ENCODE peak calls at places on chromosomes 16 and 17, in five cellular contexts. V is fibroblast of the aortic adventitia, M is heart right ventricle, G is RWPE1, Y is HCT116. X is an unnamed sample.

GRCh38 chr17:78272181-78272913 is 40.9 kb downstream of the TMEM235 start:
- DNase-seq in V (peak), M (no peak), G (peak), Y (no peak), X (peak)

GRCh38 chr17:8124350-8125195 is 667 bp upstream of the HES7 start:
- DNase-seq in V (peak), M (no peak), G (no peak), Y (no peak), X (peak)

GRCh38 chr16:50879873-50880695 is 138.2 kb downstream of the CYLD start:
- DNase-seq in V (no peak), M (no peak), G (no peak), Y (no peak), X (peak)

GRCh38 chr17:8326591-8327583 is 12.8 kb upstream of the ODF4 start:
- DNase-seq in V (peak), M (peak), G (no peak), Y (no peak), X (no peak)

GRCh38 chr16:66367968-66368891 is 1.7 kb downstream of the CDH5 start:
- DNase-seq in V (no peak), M (no peak), G (no peak), Y (no peak), X (no peak)

GRCh38 chr16:84465154-84465553 is 39.3 kb downstream of the MEAK7 start:
- DNase-seq in V (no peak), M (no peak), G (no peak), Y (no peak), X (no peak)

GRCh38 chr16:46607529-46607928 is 13.7 kb downstream of the SHCBP1 start:
- DNase-seq in V (peak), M (no peak), G (peak), Y (peak), X (peak)

GRCh38 chr17:19955099-19955498 is 22.5 kb downstream of the AKAP10 start:
- DNase-seq in V (no peak), M (no peak), G (no peak), Y (no peak), X (no peak)

GRCh38 chr16:30112197-30113030 is 923 bp downstream of the GDPD3 start:
- DNase-seq in V (peak), M (peak), G (no peak), Y (no peak), X (peak)

GRCh38 chr16:90077757-90078593 is 844 bp upstream of the PRDM7 start:
- DNase-seq in V (peak), M (no peak), G (no peak), Y (no peak), X (no peak)

GRCh38 chr17:75338335-75338734 is 49.1 kb upstream of the SLC25A19 start:
- DNase-seq in V (no peak), M (no peak), G (no peak), Y (no peak), X (no peak)

GRCh38 chr17:75575197-75575596 is 12.4 kb upstream of the MYO15B start:
- DNase-seq in V (no peak), M (no peak), G (no peak), Y (no peak), X (no peak)

GRCh38 chr16:53876811-53877210 is 172.9 kb downstream of the FTO start:
- DNase-seq in V (no peak), M (no peak), G (no peak), Y (no peak), X (no peak)

GRCh38 chr17:79017546-79017945 is 6.4 kb upstream of the C1QTNF1 start:
- DNase-seq in V (no peak), M (no peak), G (no peak), Y (no peak), X (no peak)

DNA sequence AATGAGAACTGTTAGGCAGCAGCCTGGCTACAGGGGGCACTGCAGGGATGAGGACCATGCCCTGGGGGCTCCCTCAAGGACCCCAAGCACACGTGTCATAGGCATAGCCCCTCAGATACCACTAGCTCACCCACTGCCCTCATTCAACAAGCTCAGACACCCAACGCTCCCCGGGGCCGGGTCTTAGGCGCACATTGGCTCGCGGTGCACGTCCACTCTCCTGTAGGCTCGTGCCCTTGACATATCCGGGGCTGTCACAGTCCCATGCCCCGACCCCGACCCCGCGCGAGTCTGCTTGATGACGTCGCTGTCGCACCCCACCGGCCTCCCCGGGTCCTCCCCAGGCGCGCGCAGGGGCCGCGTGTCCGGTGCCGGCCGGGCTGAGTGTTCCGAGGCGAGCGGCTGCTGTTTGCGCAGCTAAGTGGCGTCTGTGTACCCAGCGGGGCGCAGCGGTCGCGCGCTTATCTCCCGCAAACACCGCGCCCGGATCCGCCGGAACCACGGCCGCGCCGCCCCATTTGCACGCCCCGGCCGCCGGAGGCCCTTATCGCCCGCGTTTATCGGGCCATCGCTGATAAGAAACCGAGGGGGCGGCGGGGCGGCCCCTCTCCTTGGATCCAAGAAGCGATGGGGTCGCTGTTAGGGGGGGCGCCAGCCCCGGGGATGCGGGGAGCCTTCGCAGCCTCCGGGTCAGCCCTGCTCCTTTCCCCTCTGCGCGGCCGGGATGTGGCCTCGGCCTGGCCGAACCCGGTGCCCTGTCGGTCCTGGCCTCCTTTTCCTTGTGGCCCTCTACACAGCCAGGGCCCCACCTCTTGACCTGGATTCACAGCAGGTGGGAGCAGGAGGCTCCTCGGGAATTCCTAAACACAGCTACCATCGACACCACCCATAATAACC is 20.7 kb upstream of the NAGS start:
- DNase-seq in V (no peak), M (peak), G (no peak), Y (no peak), X (no peak)
- TF ChIP-seq CTCF in V (no peak), M (peak), G (no peak), Y (no peak), X (no peak)

DNA sequence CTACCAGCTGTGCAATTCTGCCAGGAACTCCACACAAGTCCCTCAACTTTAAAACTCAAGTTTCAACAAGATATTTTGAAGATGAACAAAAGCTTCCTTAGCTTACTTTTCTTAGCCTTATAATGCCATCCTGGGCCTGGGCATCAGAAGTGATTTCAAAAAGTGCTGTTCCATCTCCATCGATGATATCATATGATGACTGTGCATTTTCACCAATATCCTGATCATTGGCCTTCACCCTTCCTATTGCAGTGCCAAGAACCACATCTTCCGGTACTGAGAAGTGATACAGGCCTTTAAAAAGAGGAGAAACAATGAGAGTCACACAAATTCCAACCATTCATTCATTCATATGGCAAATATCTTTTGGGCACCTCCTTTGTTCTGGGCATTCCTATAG is 215.4 kb downstream of the CDH8 start:
- DNase-seq in V (no peak), M (no peak), G (no peak), Y (no peak), X (no peak)
- TF ChIP-seq CTCF in V (no peak), M (no peak), G (no peak), Y (no peak), X (no peak)

DNA sequence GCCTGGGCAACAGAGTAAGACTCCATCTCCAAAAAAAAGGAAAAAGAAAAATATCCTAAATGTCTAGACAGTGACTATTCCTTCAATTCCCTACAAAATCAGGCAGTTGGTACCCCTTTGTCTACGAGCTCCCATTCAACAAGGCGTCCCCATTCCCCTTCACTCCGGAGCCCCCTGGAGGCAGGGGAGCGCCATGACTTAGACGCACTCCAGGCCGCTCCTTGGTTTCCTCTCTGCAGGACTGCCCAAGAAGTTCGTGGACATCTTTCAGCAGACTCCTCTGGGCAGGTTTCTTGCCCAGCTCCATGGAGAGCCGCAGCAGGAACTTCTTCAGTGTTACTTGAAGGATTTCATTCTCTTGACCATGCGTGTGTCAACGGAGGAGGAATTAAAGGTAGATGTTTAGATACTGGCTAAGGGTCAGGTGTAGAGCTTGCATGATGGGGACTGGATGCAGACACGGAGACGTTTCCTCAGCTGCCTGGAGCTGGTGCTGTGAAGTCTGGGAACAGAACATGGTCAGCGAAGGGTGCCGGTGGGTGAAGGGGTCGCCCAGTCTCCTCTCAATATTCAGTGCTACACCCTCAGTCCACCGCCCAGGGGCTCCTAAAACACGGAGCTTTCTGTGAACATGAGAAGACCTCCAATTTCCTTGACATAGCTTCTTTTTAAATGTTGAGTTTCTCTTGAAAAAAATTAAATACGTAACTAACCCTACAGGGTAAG is 53.3 kb upstream of the ENDOV start:
- DNase-seq in V (no peak), M (no peak), G (peak), Y (no peak), X (peak)
- TF ChIP-seq CTCF in V (peak), M (peak), G (peak), Y (peak), X (peak)

GRCh38 chr17:1071103-1071825 is 74.3 kb downstream of the TIMM22 start:
- DNase-seq in V (no peak), M (no peak), G (no peak), Y (no peak), X (no peak)
- TF ChIP-seq CTCF in V (no peak), M (no peak), G (no peak), Y (no peak), X (no peak)

GRCh38 chr17:36674278-36674650 is 72.9 kb downstream of the MRM1 start:
- DNase-seq in V (no peak), M (no peak), G (no peak), Y (no peak), X (no peak)

GRCh38 chr17:36671144-36671543 is 69.8 kb downstream of the MRM1 start:
- DNase-seq in V (no peak), M (no peak), G (no peak), Y (no peak), X (no peak)

GRCh38 chr17:36673637-36674277 is 72.4 kb downstream of the MRM1 start:
- DNase-seq in V (no peak), M (no peak), G (no peak), Y (no peak), X (no peak)

GRCh38 chr17:36675250-36675649 is 73.9 kb downstream of the MRM1 start:
- DNase-seq in V (no peak), M (no peak), G (no peak), Y (no peak), X (no peak)

DNA sequence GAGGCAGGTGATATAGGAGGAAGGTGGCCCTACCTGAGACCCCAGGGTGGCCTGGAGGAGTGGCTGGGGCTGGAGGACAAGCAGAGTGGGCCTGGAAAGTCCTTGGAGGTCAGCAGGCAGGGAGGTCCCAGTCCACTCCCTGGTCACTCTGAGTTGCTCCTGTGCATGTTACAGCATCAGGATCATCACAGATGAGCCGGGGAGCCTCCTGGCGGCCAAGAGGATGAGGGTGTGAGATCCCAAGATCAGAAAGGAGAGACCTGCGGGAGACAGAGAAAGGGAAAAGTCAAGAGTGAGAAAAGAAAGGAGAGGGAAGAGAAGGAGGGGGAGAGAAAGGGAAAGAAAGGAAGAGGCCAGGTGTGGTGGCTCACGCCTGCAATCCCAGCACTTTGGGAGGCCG is 71.7 kb downstream of the MRM1 start:
- DNase-seq in V (no peak), M (no peak), G (no peak), Y (no peak), X (no peak)
- TF ChIP-seq CTCF in V (no peak), M (no peak), G (no peak), Y (no peak), X (no peak)

GRCh38 chr16:35906440-35906839 is 2447.0 kb downstream of the TP53TG3F start:
- DNase-seq in V (no peak), M (no peak), G (no peak), Y (no peak), X (no peak)

GRCh38 chr16:35909351-35909954 is 2450.0 kb downstream of the TP53TG3F start:
- DNase-seq in V (no peak), M (no peak), G (no peak), Y (no peak), X (no peak)

GRCh38 chr16:35910409-35910808 is 2451.0 kb downstream of the TP53TG3F start:
- DNase-seq in V (no peak), M (no peak), G (no peak), Y (no peak), X (no peak)

GRCh38 chr16:35908152-35908551 is 2448.7 kb downstream of the TP53TG3F start:
- DNase-seq in V (no peak), M (no peak), G (no peak), Y (no peak), X (no peak)

GRCh38 chr16:35908942-35909341 is 2449.5 kb downstream of the TP53TG3F start:
- DNase-seq in V (no peak), M (no peak), G (no peak), Y (peak), X (no peak)
- TF ChIP-seq CTCF in V (no peak), M (no peak), G (no peak), Y (peak), X (peak)

GRCh38 chr17:47745037-47745380 is 12.0 kb downstream of the TBX21 start:
- DNase-seq in V (no peak), M (no peak), G (no peak), Y (no peak), X (no peak)
- TF ChIP-seq CTCF in V (no peak), M (no peak), G (no peak), Y (no peak), X (no peak)

GRCh38 chr17:64488301-64488700 is 8.6 kb downstream of the POLG2 start:
- DNase-seq in V (no peak), M (no peak), G (no peak), Y (no peak), X (no peak)

GRCh38 chr17:64494121-64494520 is 2.7 kb downstream of the POLG2 start:
- DNase-seq in V (no peak), M (no peak), G (no peak), Y (no peak), X (no peak)

GRCh38 chr17:64491995-64492394 is 4.9 kb downstream of the POLG2 start:
- DNase-seq in V (no peak), M (no peak), G (no peak), Y (no peak), X (no peak)

GRCh38 chr17:64492481-64493109 is 4.3 kb downstream of the POLG2 start:
- DNase-seq in V (no peak), M (no peak), G (no peak), Y (no peak), X (peak)

GRCh38 chr17:64491034-64491860 is 5.6 kb downstream of the POLG2 start:
- DNase-seq in V (peak), M (no peak), G (no peak), Y (no peak), X (peak)
- TF ChIP-seq CTCF in V (peak), M (peak), G (peak), Y (peak), X (peak)

GRCh38 chr16:789451-789850 is 1.0 kb downstream of the CHTF18 start:
- DNase-seq in V (no peak), M (no peak), G (no peak), Y (no peak), X (no peak)

GRCh38 chr16:788399-789126 is at the start of gene CHTF18:
- DNase-seq in V (peak), M (peak), G (peak), Y (peak), X (peak)

GRCh38 chr16:790086-790485 is 1.7 kb downstream of the CHTF18 start:
- DNase-seq in V (no peak), M (no peak), G (no peak), Y (no peak), X (no peak)

GRCh38 chr16:787261-787966 is 767 bp downstream of the RPUSD1 start:
- DNase-seq in V (no peak), M (no peak), G (no peak), Y (no peak), X (no peak)

DNA sequence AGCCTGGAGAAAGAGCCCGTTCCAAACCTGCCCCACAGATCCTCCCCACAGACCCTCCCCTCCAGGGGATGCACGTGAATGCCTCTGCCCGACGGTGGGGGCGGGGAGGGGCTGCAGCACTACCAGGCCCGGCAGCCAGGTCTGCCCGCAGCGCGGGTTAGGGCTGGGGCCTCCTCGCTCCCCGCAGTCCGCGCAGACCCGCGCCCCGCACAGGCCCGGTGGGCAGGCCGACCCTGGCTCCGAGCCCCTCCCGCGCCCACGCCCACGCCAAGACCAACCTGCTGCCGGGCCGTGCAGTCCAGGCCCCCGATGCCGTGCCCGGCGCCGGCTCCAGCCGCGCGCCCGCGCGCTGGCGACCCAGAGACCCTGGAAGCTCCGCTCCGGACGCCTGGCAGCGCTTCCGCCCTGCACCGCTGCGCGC is at the start of gene RPUSD1:
- DNase-seq in V (no peak), M (no peak), G (no peak), Y (no peak), X (no peak)
- TF ChIP-seq CTCF in V (peak), M (no peak), G (no peak), Y (no peak), X (no peak)

X was measured in MCF 10A.